ENCODE peak calls at places on chromosomes 13 and 19, in nine cellular contexts. H, S, I, A, M, P, J, T and X are unnamed samples.
A peak's percentile ranks its signal among the peaks of the same experiment; 100 is the strongest.

GRCh38 chr13:38875186-38875875 is 115.3 kb downstream of the STOML3 start:
- DNase-seq in H (no peak), S (no peak), I (no peak), A (no peak), M (no peak), P (no peak), J (no peak), T (no peak), X (no peak)

GRCh38 chr13:24214528-24214927 is 54.0 kb downstream of the SPATA13 start:
- DNase-seq in H (no peak), S (no peak), I (no peak), A (no peak), M (no peak), P (no peak), J (no peak), T (no peak), X (no peak)

GRCh38 chr19:48608798-48609263 is 2.3 kb downstream of the SPACA4 start:
- DNase-seq in H (no peak), S (peak; percentile 43), I (no peak), A (peak; percentile 87), M (no peak), P (no peak), J (peak; percentile 34), T (peak; percentile 38), X (peak; percentile 49)

GRCh38 chr13:106851251-106851650 is 283.3 kb upstream of the ARGLU1 start:
- DNase-seq in H (no peak), S (no peak), I (peak; percentile 18), A (no peak), M (no peak), P (no peak), J (peak; percentile 25), T (no peak), X (peak; percentile 1)

GRCh38 chr19:37942516-37942902 is 35.5 kb downstream of the SIPA1L3 start:
- DNase-seq in H (peak; percentile 6), S (no peak), I (no peak), A (no peak), M (no peak), P (no peak), J (no peak), T (no peak), X (no peak)

GRCh38 chr13:74070065-74070464 is 64.1 kb downstream of the KLF12 start:
- DNase-seq in H (no peak), S (no peak), I (no peak), A (no peak), M (no peak), P (no peak), J (no peak), T (no peak), X (no peak)

GRCh38 chr13:44425041-44425814 is 51.6 kb downstream of the SERP2 start:
- DNase-seq in H (no peak), S (no peak), I (no peak), A (peak; percentile 52), M (no peak), P (no peak), J (no peak), T (peak; percentile 51), X (no peak)

GRCh38 chr19:22144394-22144793 is 52.4 kb downstream of the ZNF676 start:
- DNase-seq in H (no peak), S (no peak), I (peak; percentile 10), A (no peak), M (no peak), P (no peak), J (peak; percentile 16), T (peak; percentile 30), X (peak; percentile 35)

GRCh38 chr19:45152504-45153338 is 8.1 kb downstream of the NKPD1 start:
- DNase-seq in H (peak; percentile 77), S (peak; percentile 36), I (peak; percentile 40), A (peak; percentile 89), M (no peak), P (no peak), J (peak; percentile 24), T (peak; percentile 66), X (peak; percentile 66)

GRCh38 chr13:99974296-99974938 is 2.9 kb upstream of the ZIC5 start:
- DNase-seq in H (no peak), S (no peak), I (no peak), A (peak; percentile 55), M (no peak), P (no peak), J (no peak), T (no peak), X (no peak)

GRCh38 chr13:41470187-41470586 is 12.8 kb downstream of the RGCC start:
- DNase-seq in H (no peak), S (no peak), I (no peak), A (no peak), M (no peak), P (no peak), J (no peak), T (no peak), X (no peak)

GRCh38 chr19:40217921-40218890 is at the start of gene TTC9B:
- DNase-seq in H (no peak), S (no peak), I (no peak), A (peak; percentile 89), M (no peak), P (no peak), J (no peak), T (no peak), X (no peak)

GRCh38 chr13:106246817-106247216 is 288.6 kb downstream of the EFNB2 start:
- DNase-seq in H (no peak), S (no peak), I (no peak), A (no peak), M (no peak), P (no peak), J (no peak), T (no peak), X (no peak)

GRCh38 chr19:33214621-33215020 is 11.0 kb downstream of the SLC7A10 start:
- DNase-seq in H (no peak), S (peak; percentile 15), I (peak; percentile 35), A (peak; percentile 86), M (no peak), P (no peak), J (peak; percentile 20), T (peak; percentile 56), X (peak; percentile 47)
- TF ChIP-seq CTCF in H (no peak), S (peak; percentile 43), I (peak; percentile 34), A (peak; percentile 71), M (peak; percentile 39), P (no peak), J (peak; percentile 49), T (peak; percentile 56), X (peak; percentile 21)

DNA sequence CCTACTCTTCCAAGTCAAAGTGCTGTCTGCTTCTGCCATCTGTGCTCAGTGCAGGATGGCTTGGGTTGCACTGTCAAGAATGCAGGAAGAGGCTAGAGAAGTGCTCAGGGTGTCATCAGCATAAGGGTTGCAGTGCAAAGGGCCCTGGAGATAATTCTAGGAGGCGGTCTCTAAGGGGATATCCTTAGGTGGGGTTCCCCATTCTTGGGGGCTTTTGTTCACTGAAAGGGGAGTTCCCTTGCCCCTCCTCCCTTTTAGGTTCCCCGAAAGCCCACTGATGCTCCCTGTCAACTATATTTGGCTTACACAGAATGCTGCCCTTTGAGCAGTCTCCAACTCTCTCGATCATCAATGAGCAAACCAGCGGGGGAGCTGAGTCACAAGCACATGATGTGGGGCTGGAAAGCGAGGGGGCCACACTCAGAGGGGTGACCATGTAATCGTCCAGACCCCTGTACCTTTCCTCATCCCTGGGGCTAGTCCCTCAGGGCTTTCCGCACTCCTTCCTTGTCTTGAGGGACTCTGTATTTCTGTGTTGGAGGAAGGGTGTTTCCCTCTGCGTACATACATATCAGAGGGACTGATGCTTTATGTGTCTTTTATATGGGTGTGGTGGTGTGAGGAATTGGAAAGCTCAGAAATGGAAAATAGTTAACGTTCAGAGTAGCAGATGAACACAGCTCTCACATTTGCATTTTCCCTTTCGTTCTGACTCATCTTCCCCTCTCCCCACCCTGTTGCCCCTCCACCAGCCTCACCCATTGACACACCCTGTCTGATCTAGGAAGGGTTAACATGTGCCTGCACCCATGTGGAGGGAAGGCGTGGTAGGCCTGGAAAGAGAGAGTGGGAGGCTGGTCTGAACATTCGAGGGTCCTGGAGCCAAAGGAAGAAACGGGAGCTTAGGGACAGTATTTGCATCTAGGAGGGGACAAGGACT is 6.7 kb downstream of the ZBTB32 start:
- DNase-seq in H (no peak), S (no peak), I (no peak), A (no peak), M (no peak), P (no peak), J (no peak), T (no peak), X (no peak)
- H3K4me3 ChIP-seq in H (no peak overlapping the region), S (no peak overlapping the region), I (no peak overlapping the region), A (no peak overlapping the region), M (no peak overlapping the region), P (no peak overlapping the region), J (no peak overlapping the region), T (no peak overlapping the region), X (no peak overlapping the region)

GRCh38 chr13:109738298-109738746 is 48.1 kb downstream of the IRS2 start:
- DNase-seq in H (no peak), S (no peak), I (no peak), A (peak; percentile 38), M (no peak), P (no peak), J (no peak), T (no peak), X (no peak)
- TF ChIP-seq CTCF in H (no peak), S (no peak), I (no peak), A (no peak), M (no peak), P (no peak), J (no peak), T (no peak), X (no peak)

GRCh38 chr19:2478324-2478755 is 2.4 kb downstream of the GADD45B start:
- DNase-seq in H (peak; percentile 87), S (peak; percentile 79), I (peak; percentile 64), A (peak; percentile 81), M (no peak), P (peak; percentile 36), J (peak; percentile 71), T (peak; percentile 83), X (peak; percentile 72)

GRCh38 chr19:2478756-2479555 is 3.0 kb downstream of the GADD45B start:
- DNase-seq in H (peak; percentile 90), S (peak; percentile 82), I (peak; percentile 76), A (peak; percentile 89), M (no peak), P (peak; percentile 59), J (peak; percentile 84), T (peak; percentile 82), X (peak; percentile 87)

GRCh38 chr19:2481466-2481865 is 5.5 kb downstream of the GADD45B start:
- DNase-seq in H (no peak), S (no peak), I (no peak), A (peak; percentile 39), M (no peak), P (no peak), J (no peak), T (no peak), X (no peak)

GRCh38 chr19:2477732-2478191 is 1.8 kb downstream of the GADD45B start:
- DNase-seq in H (no peak), S (peak; percentile 60), I (peak; percentile 49), A (no peak), M (no peak), P (no peak), J (peak; percentile 64), T (peak; percentile 55), X (peak; percentile 59)

DNA sequence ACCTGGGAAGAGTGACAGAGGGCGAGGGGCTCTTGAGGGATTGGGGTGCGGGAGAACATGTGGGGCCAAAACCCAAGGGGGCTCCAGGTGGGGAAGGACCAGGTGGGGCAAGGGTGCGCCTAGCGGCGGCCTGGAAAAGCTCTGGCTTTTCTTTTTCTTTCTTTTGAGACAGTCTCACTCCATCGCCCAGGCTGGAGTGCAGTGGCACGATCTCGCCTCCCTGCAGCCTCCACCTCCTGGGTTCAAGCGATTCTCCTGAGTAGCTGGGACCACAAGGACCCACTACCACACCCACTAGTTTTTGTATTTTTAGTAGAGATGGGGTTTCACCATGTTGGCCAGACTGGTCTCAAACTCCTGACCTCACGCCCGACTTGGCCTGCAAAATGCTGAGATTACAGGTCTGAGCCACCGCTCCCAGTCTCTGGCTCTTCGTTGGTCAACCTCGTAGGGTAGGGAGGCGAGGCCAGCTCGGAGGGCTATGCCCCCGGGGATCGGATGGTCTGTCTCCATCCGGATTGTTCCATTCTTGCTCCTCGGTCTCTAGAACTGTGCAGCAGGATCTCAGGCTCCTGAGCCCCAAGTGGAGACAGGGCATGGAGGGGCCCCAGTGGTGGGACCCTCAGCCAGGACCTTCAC is 3.7 kb downstream of the GADD45B start:
- DNase-seq in H (no peak), S (no peak), I (no peak), A (no peak), M (no peak), P (no peak), J (no peak), T (no peak), X (peak; percentile 45)
- H3K4me3 ChIP-seq in H (peak overlapping the region; percentile 93), S (peak overlapping the region; percentile 100), I (no peak overlapping the region), A (peak overlapping the region; percentile 96), M (peak overlapping the region; percentile 99), P (peak overlapping the region; percentile 89), J (no peak overlapping the region), T (no peak overlapping the region), X (peak overlapping the region; percentile 69)